ENCODE peak calls at places on chromosome 16, in seven cellular contexts. F is NCI-H510A treated with DMSO at 0.1 percent for 48 hours, Q is brain microvascular endothelial cell, K is posterior cingulate gyrus, N is hypothalamus, A is sigmoid colon, I is cerebellar cortex. P is an unnamed sample.
A peak's percentile ranks its signal among the peaks of the same experiment; 100 is the strongest.

GRCh38 chr16:48608452-48608851 is 1.5 kb downstream of the N4BP1 start:
- DNase-seq in F (no peak), Q (no peak), K (no peak), N (no peak), A (no peak), I (no peak), P (no peak)

GRCh38 chr16:75591001-75591852 is 25.0 kb downstream of the GABARAPL2 start:
- DNase-seq in F (no peak), Q (peak; percentile 68), K (peak; percentile 30), N (peak; percentile 3), A (peak; percentile 85), I (no peak), P (peak; percentile 42)

GRCh38 chr16:66578596-66579531 is at the start of gene CMTM2:
- DNase-seq in F (no peak), Q (no peak), K (no peak), N (no peak), A (no peak), I (no peak), P (peak; percentile 27)

GRCh38 chr16:20952144-20952797 is 51.7 kb downstream of the LYRM1 start:
- DNase-seq in F (peak; percentile 96), Q (no peak), K (no peak), N (no peak), A (no peak), I (no peak), P (no peak)

GRCh38 chr16:50304467-50305440 is 38.4 kb downstream of the ADCY7 start:
- DNase-seq in F (no peak), Q (no peak), K (peak; percentile 7), N (no peak), A (peak; percentile 61), I (no peak), P (no peak)

GRCh38 chr16:1027416-1027815 is 45.1 kb upstream of the SSTR5 start:
- DNase-seq in F (no peak), Q (no peak), K (peak; percentile 60), N (no peak), A (no peak), I (no peak), P (no peak)

GRCh38 chr16:47774661-47775060 is 313.5 kb downstream of the PHKB start:
- DNase-seq in F (peak; percentile 67), Q (peak; percentile 64), K (no peak), N (no peak), A (no peak), I (no peak), P (no peak)

GRCh38 chr16:29148867-29149272 is 164.0 kb downstream of the LAT start:
- DNase-seq in F (no peak), Q (no peak), K (no peak), N (no peak), A (no peak), I (no peak), P (no peak)

GRCh38 chr16:53492499-53492898 is 10.5 kb downstream of the AKTIP start:
- DNase-seq in F (no peak), Q (no peak), K (no peak), N (no peak), A (no peak), I (no peak), P (no peak)

GRCh38 chr16:8943001-8943763 is 20.5 kb downstream of the USP7 start:
- DNase-seq in F (no peak), Q (no peak), K (no peak), N (no peak), A (no peak), I (no peak), P (no peak)

P was measured in BE2C.